ENCODE peak calls at places on chromosomes 6 and 20, in eight cellular contexts. F, A, R, L, J, Y, G and W are unnamed samples.

GRCh38 chr6:56739836-56740815 is 97.4 kb upstream of the DST start:
- DNase-seq in F (no peak), A (no peak), R (no peak), L (no peak), J (no peak), Y (no peak), G (peak; percentile 36), W (no peak)

GRCh38 chr20:5187122-5187521 is 60.3 kb downstream of the CDS2 start:
- DNase-seq in F (no peak), A (no peak), R (no peak), L (no peak), J (no peak), Y (no peak), G (no peak), W (no peak)

GRCh38 chr6:113634352-113635163 is 222.6 kb upstream of the MARCKS start:
- DNase-seq in F (no peak), A (no peak), R (no peak), L (no peak), J (no peak), Y (no peak), G (no peak), W (no peak)

GRCh38 chr6:10882654-10883053 is 813 bp upstream of the GCM2 start:
- DNase-seq in F (no peak), A (no peak), R (no peak), L (no peak), J (no peak), Y (no peak), G (peak; percentile 5), W (no peak)

GRCh38 chr6:151409679-151410078 is 18.3 kb upstream of the ZBTB2 start:
- DNase-seq in F (no peak), A (no peak), R (no peak), L (no peak), J (no peak), Y (no peak), G (no peak), W (no peak)

GRCh38 chr20:57047281-57048026 is 219.0 kb downstream of the BMP7 start:
- DNase-seq in F (no peak), A (no peak), R (peak; percentile 86), L (no peak), J (no peak), Y (no peak), G (no peak), W (no peak)

GRCh38 chr6:170363255-170363654 is 56.7 kb downstream of the FAM120B start:
- DNase-seq in F (no peak), A (no peak), R (no peak), L (no peak), J (no peak), Y (no peak), G (no peak), W (no peak)

GRCh38 chr6:70847685-70848084 is 109.2 kb downstream of the B3GAT2 start:
- DNase-seq in F (no peak), A (no peak), R (no peak), L (no peak), J (no peak), Y (no peak), G (no peak), W (no peak)

GRCh38 chr20:42483694-42484303 is 705.9 kb downstream of the PTPRT start:
- DNase-seq in F (no peak), A (peak; percentile 24), R (no peak), L (no peak), J (peak; percentile 53), Y (no peak), G (peak; percentile 22), W (no peak)

DNA sequence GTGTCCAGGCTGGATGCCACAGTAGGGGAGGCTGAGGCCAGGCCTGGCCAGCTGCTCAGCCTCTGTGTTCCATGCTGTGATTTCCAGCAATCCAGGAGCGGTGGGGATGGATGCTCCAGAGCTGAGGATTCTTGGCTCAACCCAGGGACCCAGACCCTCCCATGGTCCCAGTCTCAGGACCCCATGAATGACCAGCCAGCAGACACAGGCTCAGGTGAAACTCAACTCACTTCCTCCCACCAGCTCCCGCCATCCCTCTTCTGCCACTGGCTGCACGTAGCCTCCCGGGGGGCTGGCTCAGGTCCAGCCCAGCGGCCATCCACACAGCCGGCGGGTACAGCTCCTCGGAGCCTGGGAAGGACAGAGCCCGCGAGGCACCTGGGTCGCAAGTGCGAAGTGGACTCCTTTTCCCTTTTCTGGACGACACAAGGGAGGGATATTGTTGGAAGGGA is 54.5 kb upstream of the DACT2 start:
- DNase-seq in F (no peak), A (no peak), R (no peak), L (no peak), J (no peak), Y (no peak), G (no peak), W (no peak)
- H3K9me3 ChIP-seq in F (no peaks in the 10 kb centered on the region), A (no peaks in the 10 kb centered on the region), R (no peaks in the 10 kb centered on the region), L (no peaks in the 10 kb centered on the region), J (no peaks in the 10 kb centered on the region), Y (no peaks in the 10 kb centered on the region), G (no peaks in the 10 kb centered on the region), W (no peaks in the 10 kb centered on the region)

GRCh38 chr20:29878281-29878741 is 1379.2 kb upstream of the DEFB115 start:
- DNase-seq in F (no peak), A (no peak), R (peak; percentile 55), L (no peak), J (no peak), Y (no peak), G (no peak), W (no peak)
- H3K9me3 ChIP-seq in F (peaks cover 51% of the 10 kb centered on the region), A (no peaks in the 10 kb centered on the region), R (peaks cover 7% of the 10 kb centered on the region), L (peaks cover 5% of the 10 kb centered on the region), J (no peaks in the 10 kb centered on the region), Y (no peaks in the 10 kb centered on the region), G (peaks cover 2% of the 10 kb centered on the region), W (no peaks in the 10 kb centered on the region)

GRCh38 chr20:29878777-29879442 is 1378.6 kb upstream of the DEFB115 start:
- DNase-seq in F (no peak), A (no peak), R (no peak), L (peak; percentile 35), J (no peak), Y (no peak), G (no peak), W (no peak)
- H3K9me3 ChIP-seq in F (peaks cover 48% of the 10 kb centered on the region), A (no peaks in the 10 kb centered on the region), R (peaks cover 7% of the 10 kb centered on the region), L (peaks cover 5% of the 10 kb centered on the region), J (no peaks in the 10 kb centered on the region), Y (no peaks in the 10 kb centered on the region), G (peaks cover 2% of the 10 kb centered on the region), W (no peaks in the 10 kb centered on the region)

GRCh38 chr6:159307246-159307790 is 138.1 kb downstream of the FNDC1 start:
- DNase-seq in F (no peak), A (no peak), R (no peak), L (no peak), J (no peak), Y (no peak), G (no peak), W (no peak)

GRCh38 chr6:159303784-159304183 is 134.6 kb downstream of the FNDC1 start:
- DNase-seq in F (no peak), A (no peak), R (no peak), L (no peak), J (no peak), Y (no peak), G (no peak), W (no peak)

GRCh38 chr6:159304641-159305040 is 135.4 kb downstream of the FNDC1 start:
- DNase-seq in F (no peak), A (no peak), R (no peak), L (no peak), J (no peak), Y (no peak), G (no peak), W (no peak)

GRCh38 chr6:159306134-159306537 is 136.9 kb downstream of the FNDC1 start:
- DNase-seq in F (no peak), A (no peak), R (no peak), L (no peak), J (no peak), Y (no peak), G (no peak), W (no peak)

GRCh38 chr6:159305159-159305558 is 136.0 kb downstream of the FNDC1 start:
- DNase-seq in F (no peak), A (no peak), R (no peak), L (no peak), J (no peak), Y (no peak), G (no peak), W (no peak)
- H3K9me3 ChIP-seq in F (peaks cover 3% of the 10 kb centered on the region), A (no peaks in the 10 kb centered on the region), R (no peaks in the 10 kb centered on the region), L (no peaks in the 10 kb centered on the region), J (no peaks in the 10 kb centered on the region), Y (no peaks in the 10 kb centered on the region), G (no peaks in the 10 kb centered on the region), W (no peaks in the 10 kb centered on the region)